ENCODE peak calls at places on chromosomes 5 and 9, in eight cellular contexts. B, P, H, U, W, S, E and N are unnamed samples.

GRCh38 chr5:74919487-74919886 is 53.3 kb upstream of the FAM169A start:
- DNase-seq in B (peak; percentile 67), P (peak; percentile 42), H (peak; percentile 18), U (no peak), W (no peak), S (peak; percentile 65), E (peak; percentile 10), N (no peak)

GRCh38 chr9:5718296-5719032 is 89.6 kb downstream of the RIC1 start:
- DNase-seq in B (no peak), P (no peak), H (no peak), U (no peak), W (no peak), S (no peak), E (no peak), N (no peak)

GRCh38 chr9:100425758-100426157 is 1.2 kb upstream of the MSANTD3 start:
- DNase-seq in B (no peak), P (no peak), H (no peak), U (no peak), W (no peak), S (no peak), E (no peak), N (no peak)

GRCh38 chr9:74255489-74255984 is 241.6 kb upstream of the RORB start:
- DNase-seq in B (no peak), P (no peak), H (no peak), U (no peak), W (no peak), S (no peak), E (no peak), N (no peak)

GRCh38 chr9:96668868-96669534 is 13.9 kb upstream of the PRXL2C start:
- DNase-seq in B (no peak), P (no peak), H (no peak), U (no peak), W (no peak), S (no peak), E (no peak), N (no peak)

GRCh38 chr9:29564564-29564963 is 1991.3 kb upstream of the C9orf72 start:
- DNase-seq in B (no peak), P (no peak), H (no peak), U (no peak), W (no peak), S (no peak), E (no peak), N (no peak)

GRCh38 chr9:38212016-38212415 is 143.0 kb upstream of the SHB start:
- DNase-seq in B (no peak), P (no peak), H (no peak), U (no peak), W (no peak), S (no peak), E (no peak), N (no peak)

GRCh38 chr5:80796861-80797260 is 142.1 kb upstream of the DHFR start:
- DNase-seq in B (no peak), P (no peak), H (no peak), U (no peak), W (no peak), S (no peak), E (no peak), N (no peak)

GRCh38 chr9:7338586-7339281 is 460.8 kb downstream of the DMAC1 start:
- DNase-seq in B (no peak), P (no peak), H (no peak), U (no peak), W (no peak), S (no peak), E (no peak), N (no peak)

GRCh38 chr9:133977421-133978201 is 14.5 kb downstream of the VAV2 start:
- DNase-seq in B (no peak), P (no peak), H (no peak), U (no peak), W (peak; percentile 41), S (no peak), E (no peak), N (peak; percentile 7)

GRCh38 chr5:126497506-126497905 is 74.3 kb downstream of the GRAMD2B start:
- DNase-seq in B (no peak), P (no peak), H (no peak), U (no peak), W (no peak), S (no peak), E (no peak), N (no peak)

GRCh38 chr9:2597483-2597882 is 24.1 kb upstream of the VLDLR start:
- DNase-seq in B (peak; percentile 16), P (no peak), H (no peak), U (no peak), W (no peak), S (no peak), E (no peak), N (no peak)

GRCh38 chr9:87849144-87849741 is 33.4 kb upstream of the SPATA31E1 start:
- DNase-seq in B (no peak), P (no peak), H (no peak), U (no peak), W (no peak), S (no peak), E (no peak), N (no peak)

GRCh38 chr9:92648447-92649406 is 21.2 kb downstream of the IPPK start:
- DNase-seq in B (no peak), P (no peak), H (no peak), U (no peak), W (no peak), S (no peak), E (no peak), N (no peak)

GRCh38 chr9:112753725-112754124 is 3.2 kb downstream of the SNX30 start:
- DNase-seq in B (no peak), P (no peak), H (peak; percentile 67), U (peak; percentile 32), W (no peak), S (no peak), E (no peak), N (no peak)

GRCh38 chr5:98796197-98796972 is 22.9 kb downstream of the RGMB start:
- DNase-seq in B (peak; percentile 72), P (peak; percentile 54), H (no peak), U (peak; percentile 70), W (no peak), S (peak; percentile 46), E (peak; percentile 41), N (peak; percentile 66)

GRCh38 chr9:125255781-125256391 is 5.7 kb upstream of the GAPVD1 start:
- DNase-seq in B (peak; percentile 31), P (peak; percentile 8), H (no peak), U (peak; percentile 47), W (no peak), S (peak; percentile 39), E (no peak), N (peak; percentile 34)

GRCh38 chr9:121736964-121737462 is 85.6 kb downstream of the DAB2IP start:
- DNase-seq in B (no peak), P (no peak), H (no peak), U (peak; percentile 75), W (no peak), S (peak; percentile 30), E (no peak), N (peak; percentile 74)

GRCh38 chr9:79325501-79325900 is 246.3 kb upstream of the TLE4 start:
- DNase-seq in B (no peak), P (no peak), H (no peak), U (no peak), W (no peak), S (no peak), E (no peak), N (no peak)

GRCh38 chr5:158819840-158820620 is 279.7 kb downstream of the EBF1 start:
- DNase-seq in B (no peak), P (no peak), H (no peak), U (no peak), W (no peak), S (no peak), E (no peak), N (no peak)

GRCh38 chr9:75017378-75017777 is 10.7 kb downstream of the CARNMT1 start:
- DNase-seq in B (no peak), P (no peak), H (no peak), U (no peak), W (no peak), S (no peak), E (no peak), N (no peak)

GRCh38 chr5:157828949-157829639 is 29.9 kb downstream of the CLINT1 start:
- DNase-seq in B (peak; percentile 43), P (no peak), H (no peak), U (no peak), W (no peak), S (peak; percentile 19), E (no peak), N (no peak)

GRCh38 chr5:100551183-100551582 is 16.0 kb downstream of the FAM174A start:
- DNase-seq in B (no peak), P (no peak), H (no peak), U (no peak), W (peak; percentile 28), S (no peak), E (no peak), N (no peak)

GRCh38 chr5:14270212-14270702 is 127.1 kb downstream of the TRIO start:
- DNase-seq in B (peak; percentile 84), P (peak; percentile 3), H (no peak), U (peak; percentile 52), W (peak; percentile 80), S (peak; percentile 76), E (no peak), N (peak; percentile 48)

GRCh38 chr5:65483474-65484346 is 2.0 kb upstream of the ADAMTS6 start:
- DNase-seq in B (peak; percentile 88), P (peak; percentile 32), H (no peak), U (no peak), W (no peak), S (peak; percentile 63), E (peak; percentile 21), N (no peak)

GRCh38 chr5:137075163-137075970 is 423.8 kb downstream of the SPOCK1 start:
- DNase-seq in B (peak; percentile 91), P (no peak), H (no peak), U (peak; percentile 96), W (no peak), S (peak; percentile 77), E (no peak), N (peak; percentile 93)

GRCh38 chr9:32551491-32552049 is 557 bp upstream of the SMIM27 start:
- DNase-seq in B (peak; percentile 77), P (peak; percentile 60), H (no peak), U (no peak), W (no peak), S (peak; percentile 30), E (peak; percentile 55), N (peak; percentile 27)

GRCh38 chr5:74550927-74551326 is 89.6 kb downstream of the ENC1 start:
- DNase-seq in B (no peak), P (no peak), H (no peak), U (no peak), W (no peak), S (no peak), E (no peak), N (no peak)

GRCh38 chr5:1537166-1538154 is 13.7 kb upstream of the LPCAT1 start:
- DNase-seq in B (no peak), P (no peak), H (no peak), U (no peak), W (peak; percentile 14), S (no peak), E (no peak), N (no peak)

GRCh38 chr5:17235736-17236330 is 18.4 kb downstream of the BASP1 start:
- DNase-seq in B (no peak), P (no peak), H (no peak), U (no peak), W (no peak), S (no peak), E (no peak), N (no peak)

GRCh38 chr5:776862-777711 is 7.4 kb downstream of the ZDHHC11B start:
- DNase-seq in B (no peak), P (no peak), H (no peak), U (no peak), W (no peak), S (no peak), E (no peak), N (peak; percentile 6)

GRCh38 chr5:14748180-14748900 is 83.8 kb downstream of the OTULIN start:
- DNase-seq in B (no peak), P (no peak), H (no peak), U (no peak), W (no peak), S (no peak), E (no peak), N (no peak)

GRCh38 chr9:129235931-129236331 is 57.9 kb upstream of the IER5L start:
- DNase-seq in B (peak; percentile 51), P (peak; percentile 82), H (no peak), U (no peak), W (peak; percentile 32), S (no peak), E (peak; percentile 78), N (no peak)

GRCh38 chr5:159337291-159337974 is 7.1 kb upstream of the IL12B start:
- DNase-seq in B (no peak), P (no peak), H (no peak), U (no peak), W (no peak), S (peak; percentile 37), E (peak; percentile 71), N (no peak)